ENCODE peak calls at places on chromosome 5, in seven cellular contexts. P is astrocyte, F is adipocyte, G is MM.1S, W is neuronal stem cell, S is fibroblast of lung, D is endodermal cell. Y is an unnamed sample.
A peak's percentile ranks its signal among the peaks of the same experiment; 100 is the strongest.

GRCh38 chr5:92927291-92927778 is 653.7 kb downstream of the NR2F1-AS1 start:
- DNase-seq in P (peak; percentile 37), F (no peak), G (no peak), W (no peak), S (no peak), D (no peak), Y (no peak)

GRCh38 chr5:139046551-139046950 is 151.6 kb downstream of the SIL1 start:
- DNase-seq in P (no peak), F (no peak), G (no peak), W (no peak), S (no peak), D (no peak), Y (no peak)

GRCh38 chr5:40674661-40675235 is 5.0 kb upstream of the PTGER4 start:
- DNase-seq in P (no peak), F (no peak), G (no peak), W (no peak), S (no peak), D (no peak), Y (no peak)

GRCh38 chr5:129413570-129413969 is 46.5 kb upstream of the ADAMTS19 start:
- DNase-seq in P (no peak), F (no peak), G (no peak), W (no peak), S (no peak), D (no peak), Y (no peak)

GRCh38 chr5:79932510-79933504 is 58.3 kb downstream of the MTX3 start:
- DNase-seq in P (no peak), F (peak; percentile 38), G (no peak), W (no peak), S (no peak), D (no peak), Y (no peak)

GRCh38 chr5:32645246-32645645 is 59.9 kb downstream of the SUB1 start:
- DNase-seq in P (no peak), F (no peak), G (no peak), W (no peak), S (no peak), D (no peak), Y (no peak)

GRCh38 chr5:59596586-59597348 is 296.8 kb downstream of the PDE4D start:
- DNase-seq in P (peak; percentile 51), F (peak; percentile 39), G (peak; percentile 12), W (no peak), S (peak; percentile 81), D (no peak), Y (no peak)

GRCh38 chr5:104774372-104774771 is 1211.8 kb upstream of the NUDT12 start:
- DNase-seq in P (no peak), F (no peak), G (no peak), W (no peak), S (no peak), D (no peak), Y (no peak)

GRCh38 chr5:118224546-118224945 is 763.8 kb downstream of the DTWD2 start:
- DNase-seq in P (peak; percentile 74), F (peak; percentile 27), G (no peak), W (no peak), S (peak; percentile 57), D (no peak), Y (no peak)

GRCh38 chr5:73525606-73526005 is 27.4 kb downstream of the BTF3 start:
- DNase-seq in P (no peak), F (no peak), G (no peak), W (no peak), S (no peak), D (no peak), Y (no peak)

GRCh38 chr5:67234671-67235176 is 38.1 kb upstream of the CD180 start:
- DNase-seq in P (peak; percentile 87), F (peak; percentile 64), G (no peak), W (no peak), S (peak; percentile 87), D (no peak), Y (no peak)

GRCh38 chr5:96283589-96283988 is 149.5 kb downstream of the PCSK1 start:
- DNase-seq in P (no peak), F (no peak), G (no peak), W (no peak), S (peak; percentile 3), D (no peak), Y (no peak)

GRCh38 chr5:55575815-55576583 is 41.2 kb upstream of the PLPP1 start:
- DNase-seq in P (peak; percentile 80), F (peak; percentile 44), G (peak; percentile 24), W (no peak), S (peak; percentile 90), D (no peak), Y (no peak)

GRCh38 chr5:132780577-132780976 is 3.5 kb upstream of the SEPTIN8 start:
- DNase-seq in P (no peak), F (no peak), G (peak; percentile 50), W (no peak), S (no peak), D (no peak), Y (no peak)

GRCh38 chr5:36739751-36740221 is 133.4 kb downstream of the SLC1A3 start:
- DNase-seq in P (peak; percentile 29), F (peak; percentile 55), G (peak; percentile 82), W (peak; percentile 73), S (peak; percentile 77), D (peak; percentile 95), Y (peak; percentile 66)

GRCh38 chr5:58365791-58366190 is 94.1 kb downstream of the PLK2 start:
- DNase-seq in P (no peak), F (no peak), G (no peak), W (no peak), S (no peak), D (no peak), Y (no peak)

GRCh38 chr5:150234606-150235547 is 45.0 kb downstream of the SLC6A7 start:
- DNase-seq in P (no peak), F (no peak), G (no peak), W (no peak), S (no peak), D (peak; percentile 34), Y (no peak)

GRCh38 chr5:16934123-16934522 is 2.0 kb downstream of the MYO10 start:
- DNase-seq in P (no peak), F (peak; percentile 91), G (no peak), W (peak; percentile 78), S (peak; percentile 82), D (peak; percentile 94), Y (peak; percentile 85)

GRCh38 chr5:5385326-5385725 is 37.2 kb upstream of the ICE1 start:
- DNase-seq in P (no peak), F (no peak), G (no peak), W (no peak), S (no peak), D (no peak), Y (no peak)

GRCh38 chr5:144944936-144945335 is 774.3 kb downstream of the KCTD16 start:
- DNase-seq in P (no peak), F (peak; percentile 14), G (no peak), W (no peak), S (no peak), D (no peak), Y (no peak)

GRCh38 chr5:132471006-132471907 is 19.3 kb downstream of the IRF1 start:
- DNase-seq in P (no peak), F (no peak), G (no peak), W (no peak), S (no peak), D (no peak), Y (no peak)

DNA sequence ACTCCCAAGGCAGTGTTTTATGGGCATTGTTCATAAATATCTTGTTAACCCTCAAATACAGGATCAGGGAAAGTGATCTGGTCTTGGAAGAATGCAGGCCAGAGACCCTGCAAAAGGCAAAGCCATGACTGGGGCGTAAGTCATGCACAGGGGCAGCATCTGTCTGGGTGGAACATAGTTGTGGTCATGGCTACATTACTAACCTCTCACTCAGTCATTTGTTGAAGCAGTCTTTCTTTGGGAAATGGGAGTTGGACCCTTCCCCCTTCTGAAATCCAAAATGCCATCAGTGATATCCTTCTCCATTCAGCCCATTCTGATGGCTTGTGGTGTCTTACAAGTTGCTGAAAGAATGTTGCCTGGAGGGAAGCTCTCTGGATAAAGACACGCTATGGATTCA is 68.1 kb downstream of the GDNF start:
- DNase-seq in P (peak; percentile 100), F (peak; percentile 91), G (no peak), W (no peak), S (peak; percentile 86), D (no peak), Y (no peak)
- H3K9ac ChIP-seq in P (peak overlapping the region; percentile 71), F (peak overlapping the region; percentile 27), G (no peak overlapping the region), W (no peak overlapping the region), S (no peak overlapping the region), D (no peak overlapping the region), Y (no peak overlapping the region)

DNA sequence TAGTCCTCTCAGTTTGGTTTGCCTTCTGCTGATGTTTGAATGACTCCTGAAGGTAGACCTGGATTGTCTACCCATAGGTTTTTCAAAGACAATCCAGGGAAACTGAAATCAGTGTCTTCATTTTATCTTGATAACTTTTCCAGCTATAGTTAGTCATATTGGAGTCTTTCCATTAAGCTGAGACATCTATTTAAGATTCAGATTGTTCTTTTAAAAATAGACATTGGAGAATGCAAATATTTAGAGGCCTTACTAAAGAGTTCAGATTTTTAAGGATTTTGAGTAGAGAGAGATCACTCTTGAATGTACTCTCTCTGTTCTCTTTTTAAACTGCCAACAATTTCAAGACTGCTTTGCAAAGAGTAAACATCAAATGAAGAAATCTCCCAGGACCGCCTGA is 69.0 kb downstream of the GDNF start:
- DNase-seq in P (peak; percentile 53), F (no peak), G (no peak), W (no peak), S (peak; percentile 23), D (no peak), Y (no peak)
- H3K9ac ChIP-seq in P (peak overlapping the region; percentile 68), F (peak overlapping the region; percentile 32), G (no peak overlapping the region), W (no peak overlapping the region), S (no peak overlapping the region), D (no peak overlapping the region), Y (no peak overlapping the region)

GRCh38 chr5:172802585-172803176 is 31.4 kb upstream of the ERGIC1 start:
- DNase-seq in P (peak; percentile 72), F (peak; percentile 47), G (no peak), W (no peak), S (peak; percentile 75), D (no peak), Y (no peak)

GRCh38 chr5:172807766-172808311 is 26.2 kb upstream of the ERGIC1 start:
- DNase-seq in P (no peak), F (no peak), G (no peak), W (no peak), S (no peak), D (peak; percentile 44), Y (no peak)

GRCh38 chr5:172806897-172807672 is 27.0 kb upstream of the ERGIC1 start:
- DNase-seq in P (peak; percentile 83), F (peak; percentile 87), G (peak; percentile 82), W (no peak), S (peak; percentile 90), D (peak; percentile 92), Y (no peak)

GRCh38 chr5:172805736-172806255 is 28.3 kb upstream of the ERGIC1 start:
- DNase-seq in P (no peak), F (no peak), G (no peak), W (no peak), S (no peak), D (peak; percentile 33), Y (no peak)

GRCh38 chr5:172805018-172805683 is 28.9 kb upstream of the ERGIC1 start:
- DNase-seq in P (no peak), F (no peak), G (no peak), W (no peak), S (no peak), D (no peak), Y (no peak)
- H3K9ac ChIP-seq in P (no peak overlapping the region), F (no peak overlapping the region), G (no peak overlapping the region), W (no peak overlapping the region), S (no peak overlapping the region), D (no peak overlapping the region), Y (no peak overlapping the region)

GRCh38 chr5:172141949-172142319 is 46.1 kb downstream of the STK10 start:
- DNase-seq in P (no peak), F (no peak), G (no peak), W (no peak), S (no peak), D (no peak), Y (no peak)
- H3K9ac ChIP-seq in P (no peak overlapping the region), F (no peak overlapping the region), G (no peak overlapping the region), W (no peak overlapping the region), S (no peak overlapping the region), D (no peak overlapping the region), Y (no peak overlapping the region)

Y was measured in SK-N-MC.